ENCODE peak calls at places on chromosomes 5 and 9, in ten cellular contexts. T, K, X, Q, I, D, B, U, F and M are unnamed samples.
A peak's percentile ranks its signal among the peaks of the same experiment; 100 is the strongest.

GRCh38 chr5:54214747-54215146 is 95.6 kb downstream of the ARL15 start:
- DNase-seq in T (no peak), K (no peak), X (no peak), Q (no peak), I (no peak), D (no peak), B (no peak), U (no peak), F (no peak), M (no peak)

GRCh38 chr5:141003791-141004601 is 37.7 kb downstream of the PCDHAC2 start:
- DNase-seq in T (no peak), K (no peak), X (no peak), Q (peak; percentile 88), I (peak; percentile 66), D (no peak), B (peak; percentile 50), U (no peak), F (no peak), M (peak; percentile 45)

GRCh38 chr5:105924366-105924765 is 1746.4 kb downstream of the EFNA5 start:
- DNase-seq in T (peak; percentile 50), K (no peak), X (no peak), Q (no peak), I (peak; percentile 92), D (no peak), B (no peak), U (no peak), F (no peak), M (no peak)

GRCh38 chr9:133120343-133121199 is 469 bp downstream of the RALGDS start:
- DNase-seq in T (no peak), K (no peak), X (no peak), Q (no peak), I (no peak), D (no peak), B (no peak), U (peak; percentile 25), F (no peak), M (peak; percentile 55)

GRCh38 chr5:50447940-50448339 is 6.9 kb upstream of the EMB start:
- DNase-seq in T (no peak), K (no peak), X (no peak), Q (no peak), I (no peak), D (no peak), B (no peak), U (no peak), F (no peak), M (no peak)

GRCh38 chr9:122202099-122202498 is 26.7 kb downstream of the LHX6 start:
- DNase-seq in T (no peak), K (no peak), X (no peak), Q (no peak), I (no peak), D (no peak), B (no peak), U (no peak), F (no peak), M (no peak)

GRCh38 chr5:150189728-150190502 is at the start of gene SLC6A7:
- DNase-seq in T (no peak), K (no peak), X (no peak), Q (no peak), I (no peak), D (no peak), B (peak; percentile 72), U (no peak), F (no peak), M (no peak)

GRCh38 chr9:120928015-120928719 is 1.6 kb upstream of the TRAF1 start:
- DNase-seq in T (no peak), K (no peak), X (no peak), Q (no peak), I (peak; percentile 40), D (no peak), B (peak; percentile 28), U (peak; percentile 47), F (no peak), M (no peak)

GRCh38 chr9:132543960-132544359 is 38.4 kb upstream of the BARHL1 start:
- DNase-seq in T (no peak), K (no peak), X (no peak), Q (no peak), I (no peak), D (no peak), B (peak; percentile 65), U (no peak), F (no peak), M (no peak)

GRCh38 chr5:33311893-33312292 is 128.9 kb upstream of the TARS1 start:
- DNase-seq in T (peak; percentile 98), K (peak; percentile 96), X (no peak), Q (peak; percentile 27), I (peak; percentile 98), D (no peak), B (no peak), U (no peak), F (peak; percentile 19), M (peak; percentile 80)

GRCh38 chr9:6829027-6829426 is 71.3 kb downstream of the KDM4C start:
- DNase-seq in T (no peak), K (peak; percentile 31), X (no peak), Q (peak; percentile 22), I (peak; percentile 29), D (no peak), B (no peak), U (no peak), F (no peak), M (no peak)

GRCh38 chr5:127878174-127878750 is 175.1 kb downstream of the CCDC192 start:
- DNase-seq in T (no peak), K (peak; percentile 54), X (peak; percentile 5), Q (peak; percentile 85), I (peak; percentile 72), D (no peak), B (no peak), U (peak; percentile 16), F (peak; percentile 60), M (peak; percentile 62)